ENCODE peak calls at places on chromosomes 16 and 17, in eight cellular contexts. G is endothelial cell, I is astrocyte of the spinal cord, A is thoracic aorta, T is progenitor cell of endocrine pancreas, P is suprapubic skin, F is B cell, Q is sigmoid colon. L is an unnamed sample.

GRCh38 chr17:4182043-4182442 is 39.0 kb downstream of the CYB5D2 start:
- DNase-seq in G (no peak), I (no peak), A (no peak), T (no peak), P (no peak), F (no peak), Q (no peak), L (no peak)

GRCh38 chr17:55726440-55726839 is 3.8 kb upstream of the TMEM100 start:
- DNase-seq in G (no peak), I (peak), A (peak), T (no peak), P (peak), F (no peak), Q (peak), L (no peak)

GRCh38 chr17:4968166-4968915 is 724 bp upstream of the SPAG7 start:
- DNase-seq in G (peak), I (no peak), A (no peak), T (peak), P (peak), F (no peak), Q (no peak), L (no peak)

GRCh38 chr17:44759096-44759915 is 518 bp downstream of the ADAM11 start:
- DNase-seq in G (no peak), I (no peak), A (no peak), T (no peak), P (no peak), F (peak), Q (no peak), L (peak)

GRCh38 chr16:25014500-25015147 is 545 bp downstream of the ARHGAP17 start:
- DNase-seq in G (peak), I (peak), A (no peak), T (peak), P (peak), F (peak), Q (peak), L (no peak)

GRCh38 chr16:51757124-51757470 is 606.0 kb upstream of the SALL1 start:
- DNase-seq in G (no peak), I (no peak), A (no peak), T (no peak), P (no peak), F (no peak), Q (no peak), L (no peak)

GRCh38 chr17:2176484-2177175 is 121.7 kb downstream of the HIC1 start:
- DNase-seq in G (no peak), I (no peak), A (no peak), T (no peak), P (no peak), F (no peak), Q (peak), L (no peak)

GRCh38 chr17:57319806-57320205 is 63.5 kb downstream of the MSI2 start:
- DNase-seq in G (no peak), I (no peak), A (no peak), T (no peak), P (no peak), F (no peak), Q (no peak), L (no peak)

GRCh38 chr17:7781467-7781866 is 52.5 kb upstream of the KDM6B start:
- DNase-seq in G (no peak), I (no peak), A (no peak), T (no peak), P (no peak), F (no peak), Q (no peak), L (no peak)

GRCh38 chr17:65936013-65936412 is 255.9 kb downstream of the CEP112 start:
- DNase-seq in G (no peak), I (peak), A (no peak), T (no peak), P (no peak), F (no peak), Q (no peak), L (no peak)

GRCh38 chr17:65072577-65073178 is 16.1 kb upstream of the GNA13 start:
- DNase-seq in G (no peak), I (no peak), A (no peak), T (no peak), P (no peak), F (no peak), Q (peak), L (no peak)

GRCh38 chr17:41620583-41621434 is 3.6 kb downstream of the KRT17 start:
- DNase-seq in G (no peak), I (no peak), A (no peak), T (no peak), P (peak), F (no peak), Q (peak), L (no peak)

GRCh38 chr17:55652114-55652513 is 70.5 kb downstream of the TMEM100 start:
- DNase-seq in G (no peak), I (no peak), A (no peak), T (no peak), P (no peak), F (no peak), Q (no peak), L (no peak)

GRCh38 chr17:48715496-48716399 is 6.6 kb downstream of the PRAC1 start:
- DNase-seq in G (no peak), I (no peak), A (no peak), T (no peak), P (no peak), F (no peak), Q (peak), L (no peak)

GRCh38 chr17:57424777-57425188 is 168.5 kb downstream of the MSI2 start:
- DNase-seq in G (peak), I (peak), A (no peak), T (no peak), P (no peak), F (no peak), Q (no peak), L (no peak)

GRCh38 chr16:79437764-79438728 is 162.5 kb downstream of the MAF start:
- DNase-seq in G (no peak), I (peak), A (no peak), T (no peak), P (no peak), F (no peak), Q (no peak), L (no peak)

GRCh38 chr16:89442990-89443726 is 47.2 kb downstream of the ANKRD11 start:
- DNase-seq in G (no peak), I (peak), A (no peak), T (no peak), P (no peak), F (no peak), Q (peak), L (no peak)

GRCh38 chr17:21394265-21394664 is 18.1 kb downstream of the KCNJ12 start:
- DNase-seq in G (no peak), I (peak), A (no peak), T (no peak), P (no peak), F (no peak), Q (no peak), L (no peak)

GRCh38 chr17:81138500-81138899 is 26.8 kb upstream of the PVALEF start:
- DNase-seq in G (no peak), I (no peak), A (no peak), T (no peak), P (no peak), F (no peak), Q (no peak), L (no peak)

GRCh38 chr17:29376667-29377268 is 13.4 kb upstream of the TAOK1 start:
- DNase-seq in G (no peak), I (peak), A (no peak), T (no peak), P (no peak), F (no peak), Q (peak), L (no peak)

GRCh38 chr16:2205967-2206313 is 686 bp downstream of the MLST8 start:
- DNase-seq in G (no peak), I (no peak), A (no peak), T (no peak), P (no peak), F (no peak), Q (no peak), L (peak)

GRCh38 chr17:77487677-77488530 is 347.1 kb downstream of the SEC14L1 start:
- DNase-seq in G (no peak), I (no peak), A (no peak), T (no peak), P (peak), F (no peak), Q (peak), L (no peak)

GRCh38 chr17:36773039-36773438 is 164.2 kb upstream of the LHX1 start:
- DNase-seq in G (no peak), I (no peak), A (no peak), T (no peak), P (no peak), F (no peak), Q (no peak), L (no peak)

GRCh38 chr16:30112197-30113030 is 923 bp downstream of the GDPD3 start:
- DNase-seq in G (peak), I (peak), A (no peak), T (no peak), P (peak), F (peak), Q (peak), L (peak)

GRCh38 chr17:68200689-68201424 is 47.0 kb upstream of the AMZ2 start:
- DNase-seq in G (peak), I (peak), A (no peak), T (peak), P (peak), F (peak), Q (peak), L (peak)

GRCh38 chr17:72984145-72984924 is 108.2 kb downstream of the SLC39A11 start:
- DNase-seq in G (no peak), I (peak), A (no peak), T (no peak), P (no peak), F (no peak), Q (no peak), L (no peak)

GRCh38 chr16:66605177-66605999 is 884 bp downstream of the CMTM3 start:
- DNase-seq in G (peak), I (peak), A (no peak), T (peak), P (peak), F (peak), Q (peak), L (no peak)

DNA sequence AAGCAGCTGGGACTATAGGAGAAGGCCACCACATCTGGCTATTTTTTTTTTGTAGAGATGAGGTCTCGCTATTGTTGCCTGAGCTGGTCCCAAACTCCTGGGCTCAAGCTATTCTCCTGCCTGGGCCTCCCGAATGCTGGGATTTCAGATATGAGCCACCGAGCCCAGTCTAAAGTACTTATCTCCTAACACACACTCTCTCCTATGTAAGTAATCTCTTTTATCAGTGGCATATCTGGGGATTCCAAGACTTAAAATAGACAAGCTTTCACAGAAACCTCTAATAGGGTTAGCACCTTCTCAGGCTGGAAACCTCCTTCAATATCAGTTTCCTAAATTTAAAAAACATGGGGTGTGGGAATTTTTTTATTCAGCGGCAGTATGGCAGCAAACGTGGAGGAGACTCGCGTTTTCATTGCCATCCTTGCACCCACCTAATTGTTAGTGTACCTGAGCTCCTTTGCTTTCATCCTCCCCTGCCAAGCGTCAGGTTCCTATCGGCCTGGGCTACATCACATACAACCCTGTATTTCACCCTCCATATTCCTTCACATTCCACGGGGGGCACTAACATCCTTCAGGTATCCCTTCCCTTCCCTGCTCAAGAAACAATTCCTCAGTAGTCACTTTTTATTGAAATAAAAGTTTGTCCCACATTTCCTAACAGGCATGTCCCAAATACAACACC is 1.1 kb downstream of the EZH1 start:
- DNase-seq in G (no peak), I (no peak), A (no peak), T (no peak), P (no peak), F (no peak), Q (no peak), L (no peak)
- TF ChIP-seq CTCF in G (no peak), I (no peak), A (no peak), T (peak), P (no peak), F (no peak), Q (no peak), L (no peak)

DNA sequence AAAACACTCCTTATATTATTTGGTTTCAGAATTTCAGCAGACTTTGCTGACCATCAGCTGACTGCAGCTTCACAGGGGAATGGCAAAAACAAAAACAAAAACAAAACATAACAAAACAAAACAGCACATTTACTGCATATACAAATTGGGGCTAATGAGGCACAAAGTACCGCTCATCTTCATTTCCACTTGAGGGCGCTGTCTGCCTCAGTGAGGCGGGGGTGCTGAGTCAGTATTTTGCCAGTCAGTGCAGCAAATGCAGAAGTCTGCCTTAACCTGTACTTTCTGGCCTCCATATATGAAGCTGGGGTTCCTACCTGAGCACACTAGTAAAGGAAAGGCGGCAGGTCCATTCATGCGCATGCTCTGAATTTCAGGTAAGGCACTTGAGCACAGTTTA is 13.5 kb upstream of the DYNLRB2 start:
- DNase-seq in G (peak), I (peak), A (no peak), T (peak), P (no peak), F (peak), Q (no peak), L (no peak)
- TF ChIP-seq CTCF in G (peak), I (peak), A (no peak), T (peak), P (peak), F (no peak), Q (no peak), L (peak)

GRCh38 chr17:75877752-75878173 is 618 bp downstream of the TRIM47 start:
- DNase-seq in G (peak), I (peak), A (no peak), T (peak), P (no peak), F (peak), Q (peak), L (no peak)
- TF ChIP-seq CTCF in G (peak), I (peak), A (peak), T (peak), P (peak), F (peak), Q (peak), L (peak)

DNA sequence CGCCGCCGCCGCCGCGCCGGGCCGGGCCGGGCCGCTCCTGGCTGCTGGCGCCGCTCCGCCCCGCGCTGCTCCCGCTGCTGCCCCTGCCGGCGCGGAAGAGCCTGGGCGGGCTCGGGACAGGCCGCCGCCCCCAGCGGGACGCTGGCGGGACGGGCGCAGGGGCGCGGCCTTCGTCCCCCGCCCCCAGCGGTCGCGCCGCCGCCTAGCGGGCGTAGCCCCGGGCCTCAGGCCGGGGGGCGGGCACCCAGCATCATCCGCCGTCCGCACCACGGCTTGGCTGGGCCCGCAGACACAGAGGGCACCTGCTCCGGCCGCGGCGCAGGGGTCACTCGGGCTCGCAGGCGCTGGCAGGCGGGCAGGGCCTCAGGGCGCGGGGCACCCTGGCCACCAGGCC is at the start of gene AMFR:
- DNase-seq in G (peak), I (peak), A (no peak), T (peak), P (peak), F (peak), Q (peak), L (no peak)
- TF ChIP-seq CTCF in G (no peak), I (peak), A (peak), T (peak), P (peak), F (peak), Q (no peak), L (peak)

GRCh38 chr16:4883501-4883900 is 36.2 kb downstream of the UBN1 start:
- DNase-seq in G (no peak), I (no peak), A (no peak), T (no peak), P (no peak), F (no peak), Q (no peak), L (no peak)

GRCh38 chr16:4882633-4883285 is 35.5 kb downstream of the UBN1 start:
- DNase-seq in G (no peak), I (peak), A (no peak), T (no peak), P (no peak), F (no peak), Q (no peak), L (no peak)

GRCh38 chr16:4884209-4884608 is 36.9 kb downstream of the UBN1 start:
- DNase-seq in G (no peak), I (no peak), A (no peak), T (no peak), P (no peak), F (no peak), Q (no peak), L (no peak)

GRCh38 chr16:4880006-4880580 is 32.8 kb downstream of the UBN1 start:
- DNase-seq in G (no peak), I (no peak), A (no peak), T (no peak), P (no peak), F (no peak), Q (no peak), L (no peak)

DNA sequence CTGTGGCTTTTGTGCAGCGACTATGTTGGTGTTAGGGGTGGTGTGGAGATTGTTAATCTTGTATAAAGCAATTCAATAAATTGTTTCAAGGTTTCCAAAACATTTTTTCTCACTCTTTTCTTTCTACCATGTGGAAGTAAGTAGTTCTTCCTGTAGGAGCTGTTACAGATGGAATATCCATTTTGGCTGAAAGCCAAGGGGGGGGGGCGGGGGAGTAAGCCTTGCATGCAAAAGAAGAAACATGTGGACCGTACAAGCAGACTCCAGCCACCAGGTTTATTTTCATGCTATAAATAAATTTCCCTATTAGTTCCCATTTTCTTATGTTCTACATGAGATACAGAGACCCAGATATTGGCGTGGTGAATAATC is 35.0 kb downstream of the UBN1 start:
- DNase-seq in G (no peak), I (peak), A (no peak), T (no peak), P (no peak), F (no peak), Q (no peak), L (no peak)
- TF ChIP-seq CTCF in G (no peak), I (no peak), A (no peak), T (no peak), P (no peak), F (no peak), Q (no peak), L (no peak)

GRCh38 chr17:17999364-18000007 is 26.8 kb downstream of the DRC3 start:
- DNase-seq in G (no peak), I (no peak), A (no peak), T (no peak), P (no peak), F (no peak), Q (no peak), L (no peak)
- TF ChIP-seq CTCF in G (no peak), I (no peak), A (no peak), T (no peak), P (no peak), F (no peak), Q (no peak), L (no peak)

L was measured in D721Med.